ENCODE peak calls at places on chromosomes 4 and X, in seven cellular contexts. N is CD8-positive, alpha-beta memory T cell; O is right lobe of liver; D is bronchial epithelial cell; T is brain microvascular endothelial cell; C is cerebellar cortex; Z is iPS-NIHi11. H is an unnamed sample.

GRCh38 chrX:55778322-55778721 is 60.8 kb downstream of the RRAGB start:
- DNase-seq in N (no peak), O (no peak), D (no peak), T (no peak), C (no peak), Z (no peak), H (no peak)

GRCh38 chrX:12153741-12154140 is 15.5 kb downstream of the FRMPD4 start:
- DNase-seq in N (no peak), O (no peak), D (no peak), T (no peak), C (no peak), Z (no peak), H (no peak)

GRCh38 chr4:175951794-175952193 is 113.8 kb upstream of the WDR17 start:
- DNase-seq in N (no peak), O (no peak), D (peak; percentile 72), T (no peak), C (no peak), Z (no peak), H (no peak)

GRCh38 chr4:137541866-137542648 is 9.8 kb upstream of the PCDH18 start:
- DNase-seq in N (no peak), O (no peak), D (no peak), T (no peak), C (no peak), Z (no peak), H (no peak)

GRCh38 chr4:128924951-128925350 is 115.5 kb downstream of the JADE1 start:
- DNase-seq in N (no peak), O (no peak), D (peak; percentile 70), T (peak; percentile 4), C (no peak), Z (no peak), H (no peak)

GRCh38 chr4:125732682-125733081 is 417.9 kb downstream of the FAT4 start:
- DNase-seq in N (no peak), O (no peak), D (no peak), T (no peak), C (no peak), Z (no peak), H (no peak)

GRCh38 chr4:10045481-10045880 is 24.2 kb upstream of the SLC2A9 start:
- DNase-seq in N (no peak), O (no peak), D (peak; percentile 59), T (no peak), C (no peak), Z (no peak), H (no peak)

GRCh38 chr4:73344106-73344505 is 60.0 kb upstream of the ALB start:
- DNase-seq in N (no peak), O (no peak), D (no peak), T (no peak), C (no peak), Z (no peak), H (no peak)

GRCh38 chr4:155694100-155694785 is 27.6 kb downstream of the GUCY1A1 start:
- DNase-seq in N (no peak), O (no peak), D (no peak), T (no peak), C (no peak), Z (no peak), H (no peak)

GRCh38 chr4:8224596-8225289 is 25.7 kb downstream of the SH3TC1 start:
- DNase-seq in N (no peak), O (no peak), D (no peak), T (no peak), C (no peak), Z (no peak), H (no peak)

GRCh38 chr4:1472148-1472797 is 66.0 kb upstream of the NKX1-1 start:
- DNase-seq in N (no peak), O (peak; percentile 40), D (no peak), T (no peak), C (no peak), Z (peak; percentile 23), H (no peak)